ENCODE peak calls at places on chromosomes 1 and 21, in five cellular contexts. Y is neural progenitor cell; I is K562; N is CD4-positive, alpha-beta memory T cell; L is colonic mucosa. A is an unnamed sample.

GRCh38 chr1:51714374-51715019 is 97.6 kb downstream of the OSBPL9 start:
- DNase-seq in Y (no peak), N (no peak), I (no peak), L (no peak), A (no peak)

GRCh38 chr1:203692565-203693470 is 66.2 kb downstream of the ATP2B4 start:
- DNase-seq in N (no peak), I (peak), Y (no peak), L (peak), A (peak)

GRCh38 chr1:186957339-186957738 is 128.6 kb downstream of the PLA2G4A start:
- DNase-seq in Y (no peak), I (no peak), N (no peak), L (no peak), A (no peak)

GRCh38 chr1:15051898-15052528 is 101.5 kb upstream of the TMEM51 start:
- DNase-seq in L (no peak), N (no peak), Y (no peak), I (no peak), A (peak)

GRCh38 chr1:115411388-115412063 is 73.5 kb upstream of the NGF start:
- DNase-seq in I (no peak), Y (no peak), N (no peak), L (no peak), A (peak)

GRCh38 chr1:226064168-226064815 is 1.8 kb downstream of the H3-3A start:
- DNase-seq in N (peak), Y (no peak), L (peak), I (no peak), A (no peak)

GRCh38 chr1:11961230-11961629 is 19.0 kb upstream of the MFN2 start:
- DNase-seq in N (no peak), L (peak), I (no peak), Y (no peak), A (no peak)

GRCh38 chr1:41618066-41618825 is 133.8 kb upstream of the EDN2 start:
- DNase-seq in I (no peak), N (no peak), L (peak), Y (no peak), A (no peak)

GRCh38 chr1:7109901-7110300 is 324.6 kb downstream of the CAMTA1 start:
- DNase-seq in N (no peak), I (no peak), L (no peak), Y (no peak), A (no peak)

GRCh38 chr1:39214998-39215873 is 10.7 kb downstream of the MACF1 start:
- DNase-seq in Y (peak), N (peak), I (peak), L (peak), A (peak)

GRCh38 chr1:153393926-153394325 is 3.1 kb upstream of the S100A8 start:
- DNase-seq in I (no peak), L (peak), N (no peak), Y (peak), A (no peak)

GRCh38 chr1:227891955-227892871 is 55.5 kb downstream of the WNT9A start:
- DNase-seq in I (no peak), L (peak), N (no peak), Y (peak), A (peak)

GRCh38 chr1:235831148-235831547 is 35.6 kb downstream of the LYST start:
- DNase-seq in L (no peak), N (no peak), Y (no peak), I (no peak), A (no peak)

GRCh38 chr1:230986976-230987375 is 8.1 kb downstream of the ARV1 start:
- DNase-seq in Y (no peak), I (no peak), N (no peak), L (no peak), A (peak)

GRCh38 chr1:25090707-25091422 is 141.4 kb downstream of the SYF2 start:
- DNase-seq in I (no peak), Y (no peak), N (no peak), L (no peak), A (peak)

GRCh38 chr1:112581530-112582192 is 37.3 kb downstream of the ST7L start:
- DNase-seq in L (no peak), I (no peak), Y (no peak), N (no peak), A (no peak)

GRCh38 chr1:71364236-71364635 is 283.4 kb upstream of the ZRANB2 start:
- DNase-seq in L (no peak), Y (no peak), I (no peak), N (no peak), A (peak)

GRCh38 chr1:145847827-145848226 is 2.4 kb downstream of the NUDT17 start:
- DNase-seq in Y (no peak), L (no peak), N (no peak), I (no peak), A (no peak)

GRCh38 chr1:200429221-200429751 is 19.4 kb upstream of the ZNF281 start:
- DNase-seq in I (no peak), N (no peak), Y (no peak), L (no peak), A (peak)

GRCh38 chr1:91997607-91998195 is 32.1 kb upstream of the EPHX4 start:
- DNase-seq in L (peak), N (peak), I (no peak), Y (peak), A (peak)

GRCh38 chr21:40054403-40054802 is 187.2 kb downstream of the PCP4 start:
- DNase-seq in Y (no peak), L (peak), N (no peak), I (no peak), A (peak)

GRCh38 chr1:23399229-23399628 is 25.3 kb downstream of the TCEA3 start:
- DNase-seq in Y (no peak), I (no peak), L (no peak), N (no peak), A (no peak)

GRCh38 chr21:9753943-9754342 is 767.4 kb upstream of the TPTE start:
- DNase-seq in N (no peak), Y (no peak), I (no peak), L (no peak), A (no peak)

GRCh38 chr1:64691631-64692030 is 53.2 kb upstream of the RAVER2 start:
- DNase-seq in L (no peak), Y (no peak), N (no peak), I (no peak), A (peak)

GRCh38 chr1:212669102-212669501 is 30.5 kb downstream of the BATF3 start:
- DNase-seq in L (no peak), N (no peak), Y (peak), I (no peak), A (no peak)

GRCh38 chr1:34479731-34480130 is 275.1 kb upstream of the GJB5 start:
- DNase-seq in L (no peak), N (no peak), Y (peak), I (no peak), A (no peak)

GRCh38 chr1:203278885-203279406 is 26.4 kb upstream of the BTG2 start:
- DNase-seq in L (no peak), Y (no peak), N (no peak), I (no peak), A (no peak)

GRCh38 chr1:24888061-24888970 is 41.8 kb downstream of the RUNX3 start:
- DNase-seq in Y (no peak), L (peak), I (peak), N (no peak), A (no peak)

GRCh38 chr1:215631489-215631888 is 64.4 kb downstream of the KCTD3 start:
- DNase-seq in Y (peak), L (no peak), N (no peak), I (no peak), A (no peak)

GRCh38 chr1:53342735-53343470 is 15.0 kb upstream of the LRP8 start:
- DNase-seq in Y (no peak), I (no peak), N (no peak), L (no peak), A (no peak)

GRCh38 chr1:178126790-178127189 is 32.9 kb downstream of the RASAL2 start:
- DNase-seq in I (no peak), N (no peak), L (no peak), Y (no peak), A (peak)

GRCh38 chr1:224459051-224459450 is 24.5 kb upstream of the WDR26 start:
- DNase-seq in N (no peak), Y (no peak), I (no peak), L (peak), A (no peak)

GRCh38 chr21:16377120-16377658 is 647.4 kb downstream of the USP25 start:
- DNase-seq in L (no peak), Y (no peak), N (no peak), I (no peak), A (peak)

GRCh38 chr21:16199539-16199938 is 469.8 kb downstream of the USP25 start:
- DNase-seq in I (no peak), Y (no peak), N (no peak), L (no peak), A (no peak)

GRCh38 chr1:27861436-27861835 is 10.9 kb upstream of the THEMIS2 start:
- DNase-seq in N (no peak), L (no peak), Y (no peak), I (no peak), A (no peak)

GRCh38 chr1:101293461-101294045 is 56.7 kb downstream of the S1PR1 start:
- DNase-seq in Y (no peak), N (no peak), I (no peak), L (no peak), A (peak)

GRCh38 chr1:246454655-246455054 is 52.4 kb downstream of the SMYD3 start:
- DNase-seq in L (no peak), Y (no peak), I (no peak), N (no peak), A (no peak)

GRCh38 chr1:201374376-201374775 is 3.1 kb downstream of the TNNT2 start:
- DNase-seq in N (no peak), L (no peak), Y (peak), I (no peak), A (no peak)

GRCh38 chr1:5410652-5411051 is 581.6 kb downstream of the NPHP4 start:
- DNase-seq in Y (no peak), L (no peak), N (no peak), I (no peak), A (no peak)

GRCh38 chr1:5404412-5405203 is 587.6 kb downstream of the NPHP4 start:
- DNase-seq in I (no peak), Y (no peak), N (no peak), L (no peak), A (no peak)

GRCh38 chr1:5405263-5405662 is 587.0 kb downstream of the NPHP4 start:
- DNase-seq in L (no peak), Y (no peak), I (no peak), N (no peak), A (no peak)

GRCh38 chr1:5403935-5404334 is 588.3 kb downstream of the NPHP4 start:
- DNase-seq in I (no peak), L (no peak), Y (no peak), N (no peak), A (no peak)

GRCh38 chr1:5408401-5408800 is 583.8 kb downstream of the NPHP4 start:
- DNase-seq in N (no peak), I (no peak), L (no peak), Y (no peak), A (no peak)
- H3K27ac ChIP-seq in N (no peak), I (no peak), L (no peak), Y (no peak), A (no peak)

GRCh38 chr21:45991606-45992301 is 10.2 kb downstream of the COL6A1 start:
- DNase-seq in L (peak), I (no peak), Y (no peak), N (no peak), A (no peak)

GRCh38 chr21:45990741-45991605 is 9.4 kb downstream of the COL6A1 start:
- DNase-seq in N (no peak), Y (no peak), L (peak), I (no peak), A (no peak)

GRCh38 chr21:45988366-45989347 is 7.1 kb downstream of the COL6A1 start:
- DNase-seq in Y (no peak), I (no peak), L (no peak), N (no peak), A (no peak)

GRCh38 chr21:45990049-45990711 is 8.6 kb downstream of the COL6A1 start:
- DNase-seq in Y (no peak), N (no peak), L (peak), I (no peak), A (no peak)

GRCh38 chr21:45989355-45990048 is 7.9 kb downstream of the COL6A1 start:
- DNase-seq in L (no peak), N (no peak), I (no peak), Y (no peak), A (no peak)
- H3K27ac ChIP-seq in L (no peak), N (no peak), I (no peak), Y (no peak), A (no peak)

GRCh38 chr1:179632868-179633267 is 41.2 kb downstream of the TDRD5 start:
- DNase-seq in L (no peak), I (no peak), Y (no peak), N (no peak), A (no peak)

GRCh38 chr1:179630719-179631118 is 39.1 kb downstream of the TDRD5 start:
- DNase-seq in I (no peak), N (no peak), L (no peak), Y (no peak), A (no peak)
- H3K27ac ChIP-seq in I (no peak), N (no peak), L (no peak), Y (no peak), A (no peak)

GRCh38 chr1:88145752-88146151 is 538.3 kb upstream of the PKN2 start:
- DNase-seq in I (no peak), N (no peak), L (no peak), Y (no peak), A (no peak)
- H3K27ac ChIP-seq in I (no peak), N (no peak), L (no peak), Y (no peak), A (no peak)

DNA sequence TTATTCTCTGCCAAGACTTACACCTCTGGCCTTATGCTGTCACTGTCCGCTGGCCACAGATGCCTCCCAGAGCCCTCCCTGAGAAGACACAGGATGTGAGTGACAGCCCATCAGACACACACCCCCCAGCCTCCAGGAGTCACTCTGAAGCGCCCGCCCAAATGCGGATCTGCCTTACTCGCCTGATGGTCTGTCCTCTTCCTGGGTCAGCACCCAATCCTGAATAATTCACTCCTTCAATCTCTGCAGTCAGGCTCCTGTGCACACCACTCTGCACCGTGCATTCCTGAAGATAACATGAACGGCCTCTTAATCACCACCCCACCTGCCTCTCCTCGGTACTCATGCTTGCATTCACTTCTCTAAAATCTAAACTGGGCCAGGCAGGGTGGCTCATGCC is 14.6 kb downstream of the CLSTN1 start:
- DNase-seq in L (no peak), Y (no peak), N (no peak), I (no peak), A (peak)
- H3K27ac ChIP-seq in L (no peak), Y (peak), N (no peak), I (no peak), A (no peak)

DNA sequence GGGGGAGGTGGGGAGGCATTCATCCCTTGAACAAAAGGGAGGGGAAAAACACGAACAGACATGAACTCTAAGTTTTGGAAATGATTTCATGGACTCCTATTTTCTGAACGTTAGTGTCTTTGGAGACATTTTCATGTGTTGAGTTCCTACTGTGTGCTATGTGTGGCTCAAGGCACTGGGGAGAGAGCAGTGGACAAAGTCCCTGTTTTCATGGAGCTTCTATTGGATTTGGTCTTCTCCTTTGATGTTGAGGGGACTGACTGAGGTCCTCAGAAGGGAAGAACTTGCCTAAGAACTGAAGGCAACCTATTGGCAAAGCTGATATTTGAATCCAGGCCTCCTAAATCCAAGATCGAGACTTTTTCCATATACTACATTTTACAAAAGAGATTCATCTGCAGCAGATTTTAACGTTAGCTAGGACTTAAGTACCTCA is 30.4 kb downstream of the JUN start:
- DNase-seq in N (no peak), L (no peak), I (no peak), Y (no peak), A (no peak)
- H3K27ac ChIP-seq in N (no peak), L (no peak), I (no peak), Y (no peak), A (no peak)